ENCODE peak calls at places on chromosome 9, in five cellular contexts. One of them, this sample, is unnamed. For H3K27me3, the result is how much of the 10 kb centered on the place peaks cover.

GRCh38 chr9:20684865-20685696 is 1.0 kb downstream of the FOCAD start:
- DNase-seq in astrocyte: peak
- DNase-seq in H9: no peak
- DNase-seq in neuronal stem cell: no peak
- DNase-seq in neural progenitor cell: no peak
- DNase-seq in this sample: peak

GRCh38 chr9:17018540-17019196 is 116.2 kb upstream of the CNTLN start:
- DNase-seq in neuronal stem cell: no peak
- DNase-seq in astrocyte: peak
- DNase-seq in H9: no peak
- DNase-seq in neural progenitor cell: no peak
- DNase-seq in this sample: peak

GRCh38 chr9:10062629-10063395 is 550.0 kb downstream of the PTPRD start:
- DNase-seq in H9: no peak
- DNase-seq in astrocyte: peak
- DNase-seq in neural progenitor cell: no peak
- DNase-seq in neuronal stem cell: no peak
- DNase-seq in this sample: peak

GRCh38 chr9:110282023-110282766 is 25.9 kb upstream of the TXN start:
- DNase-seq in neuronal stem cell: no peak
- DNase-seq in neural progenitor cell: no peak
- DNase-seq in astrocyte: peak
- DNase-seq in H9: no peak
- DNase-seq in this sample: no peak

GRCh38 chr9:14262836-14263235 is 51.1 kb downstream of the NFIB start:
- DNase-seq in neural progenitor cell: no peak
- DNase-seq in H9: no peak
- DNase-seq in astrocyte: no peak
- DNase-seq in neuronal stem cell: no peak
- DNase-seq in this sample: no peak

GRCh38 chr9:18942801-18943200 is 90.2 kb downstream of the SAXO1 start:
- DNase-seq in neural progenitor cell: no peak
- DNase-seq in neuronal stem cell: no peak
- DNase-seq in astrocyte: no peak
- DNase-seq in H9: no peak
- DNase-seq in this sample: no peak

GRCh38 chr9:101398930-101399640 is 434 bp downstream of the ZNF189 start:
- DNase-seq in neuronal stem cell: no peak
- DNase-seq in neural progenitor cell: no peak
- DNase-seq in astrocyte: no peak
- DNase-seq in H9: no peak
- DNase-seq in this sample: peak

GRCh38 chr9:132207839-132208615 is 46.2 kb downstream of the NTNG2 start:
- DNase-seq in neuronal stem cell: no peak
- DNase-seq in astrocyte: no peak
- DNase-seq in H9: peak
- DNase-seq in neural progenitor cell: no peak
- DNase-seq in this sample: no peak

GRCh38 chr9:110088099-110088498 is 119.9 kb downstream of the C9orf152 start:
- DNase-seq in astrocyte: no peak
- DNase-seq in H9: no peak
- DNase-seq in neuronal stem cell: no peak
- DNase-seq in neural progenitor cell: no peak
- DNase-seq in this sample: no peak

GRCh38 chr9:34578241-34579096 is 11.1 kb downstream of the CNTFR start:
- DNase-seq in neuronal stem cell: no peak
- DNase-seq in neural progenitor cell: peak
- DNase-seq in astrocyte: peak
- DNase-seq in H9: peak
- DNase-seq in this sample: no peak

GRCh38 chr9:123925161-123925560 is 4.8 kb downstream of the DENND1A start:
- DNase-seq in H9: peak
- DNase-seq in neural progenitor cell: no peak
- DNase-seq in neuronal stem cell: no peak
- DNase-seq in astrocyte: no peak
- DNase-seq in this sample: no peak

GRCh38 chr9:126471084-126471611 is 142.6 kb upstream of the LMX1B start:
- DNase-seq in H9: no peak
- DNase-seq in neural progenitor cell: no peak
- DNase-seq in neuronal stem cell: no peak
- DNase-seq in astrocyte: peak
- DNase-seq in this sample: no peak

GRCh38 chr9:123058834-123059233 is 25.4 kb downstream of the GPR21 start:
- DNase-seq in neuronal stem cell: no peak
- DNase-seq in neural progenitor cell: no peak
- DNase-seq in astrocyte: peak
- DNase-seq in H9: no peak
- DNase-seq in this sample: peak

GRCh38 chr9:111501648-111502047 is 17.5 kb upstream of the ECPAS start:
- DNase-seq in H9: peak
- DNase-seq in neural progenitor cell: no peak
- DNase-seq in astrocyte: no peak
- DNase-seq in neuronal stem cell: no peak
- DNase-seq in this sample: no peak

GRCh38 chr9:72140582-72140981 is 8.7 kb upstream of the GDA start:
- DNase-seq in H9: no peak
- DNase-seq in neural progenitor cell: no peak
- DNase-seq in neuronal stem cell: no peak
- DNase-seq in astrocyte: no peak
- DNase-seq in this sample: peak

GRCh38 chr9:70195456-70195855 is 63.3 kb upstream of the SMC5 start:
- DNase-seq in astrocyte: peak
- DNase-seq in neuronal stem cell: no peak
- DNase-seq in H9: no peak
- DNase-seq in neural progenitor cell: no peak
- DNase-seq in this sample: no peak

GRCh38 chr9:16243798-16244197 is 626.7 kb downstream of the BNC2 start:
- DNase-seq in H9: peak
- DNase-seq in astrocyte: no peak
- DNase-seq in neuronal stem cell: peak
- DNase-seq in neural progenitor cell: peak
- DNase-seq in this sample: no peak

GRCh38 chr9:2132484-2133082 is 117.4 kb downstream of the SMARCA2 start:
- DNase-seq in neuronal stem cell: peak
- DNase-seq in neural progenitor cell: peak
- DNase-seq in astrocyte: peak
- DNase-seq in H9: no peak
- DNase-seq in this sample: no peak

GRCh38 chr9:14323083-14323968 is 9.4 kb upstream of the NFIB start:
- DNase-seq in neural progenitor cell: no peak
- DNase-seq in astrocyte: no peak
- DNase-seq in H9: no peak
- DNase-seq in neuronal stem cell: no peak
- DNase-seq in this sample: peak

DNA sequence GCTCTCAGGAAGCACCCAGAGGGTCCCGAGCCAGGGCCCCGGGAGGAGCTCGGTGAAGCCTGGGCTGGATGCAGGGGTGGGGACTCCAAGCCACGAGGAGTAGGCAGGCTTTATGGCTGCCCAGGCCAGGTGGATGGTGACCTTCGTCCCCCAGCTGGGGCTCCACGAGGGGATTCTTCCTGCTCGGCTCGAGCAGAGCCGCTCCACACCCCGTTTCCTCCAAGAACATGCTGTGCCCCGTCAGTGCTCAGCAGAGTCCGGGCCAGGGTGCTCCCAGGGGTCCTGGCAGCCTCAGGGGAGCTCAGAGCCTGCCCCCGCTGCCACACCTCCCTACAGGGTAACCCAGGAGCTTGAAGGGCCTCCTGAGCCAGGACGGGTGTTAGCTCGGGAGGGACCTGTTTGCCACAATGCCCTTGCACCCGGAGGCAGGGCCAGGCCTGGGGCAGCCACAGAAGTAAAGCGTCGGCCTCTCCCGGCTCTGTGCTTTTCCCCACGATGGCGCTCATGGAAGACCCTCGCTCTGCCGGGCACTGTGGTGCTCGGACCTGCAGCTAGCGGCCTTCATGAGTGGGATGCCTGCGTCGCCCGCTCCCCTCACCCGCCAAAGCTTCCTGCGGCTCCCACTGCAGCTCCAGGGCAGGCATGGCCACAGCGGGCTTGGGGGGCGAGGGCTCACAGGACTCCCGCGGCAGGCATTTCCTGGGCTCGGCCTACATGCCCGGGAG is 86.8 kb downstream of the KCNT1 start:
- DNase-seq in neuronal stem cell: no peak
- DNase-seq in H9: no peak
- DNase-seq in neural progenitor cell: no peak
- DNase-seq in astrocyte: no peak
- DNase-seq in this sample: no peak
- H3K4me2 ChIP-seq in neuronal stem cell: no peak
- H3K4me2 ChIP-seq in H9: no peak
- H3K4me2 ChIP-seq in neural progenitor cell: no peak
- H3K4me2 ChIP-seq in astrocyte: no peak
- H3K4me2 ChIP-seq in this sample: no peak

DNA sequence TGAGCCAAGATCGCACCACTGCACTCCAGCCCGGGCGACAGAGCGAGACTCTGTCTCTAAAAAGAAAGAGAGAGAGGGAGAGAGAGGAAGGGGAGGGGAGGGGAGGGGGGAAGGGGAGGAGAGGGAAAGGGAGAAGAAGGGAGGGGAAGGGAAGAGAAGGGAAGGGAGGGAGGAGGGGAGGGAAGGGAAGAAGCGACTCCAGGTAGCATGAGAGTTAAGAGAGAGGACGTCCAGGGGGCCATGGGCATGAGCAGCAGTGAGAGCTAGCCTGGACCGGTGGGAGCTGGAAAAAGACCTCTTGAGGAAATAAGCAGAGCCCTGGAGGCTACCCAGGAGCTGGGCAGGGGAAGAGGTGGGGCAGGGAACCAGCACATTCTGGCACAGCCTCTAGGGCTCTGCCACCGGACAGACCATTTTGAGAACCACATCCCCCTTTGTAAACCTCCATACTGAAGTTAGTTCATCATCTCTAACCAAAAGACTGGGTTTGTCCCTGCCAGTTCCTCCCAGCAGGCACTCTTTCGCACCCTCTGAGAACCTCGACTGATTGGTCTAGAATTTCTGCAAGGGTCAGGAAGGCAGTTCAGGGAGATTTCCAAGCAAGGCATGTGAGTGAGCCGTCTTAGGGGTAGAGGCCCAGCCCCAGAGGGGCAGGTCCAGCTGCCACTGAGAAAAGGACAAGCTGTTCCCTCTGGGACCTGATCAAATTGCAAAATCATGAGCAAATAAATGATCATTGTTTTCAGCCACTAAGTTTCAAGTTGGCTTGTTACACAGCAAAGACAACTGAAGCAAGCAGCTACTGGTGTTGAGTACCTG is 11.7 kb downstream of the NAIF1 start:
- DNase-seq in neuronal stem cell: no peak
- DNase-seq in astrocyte: no peak
- DNase-seq in neural progenitor cell: peak
- DNase-seq in H9: peak
- DNase-seq in this sample: no peak
- H3K9ac ChIP-seq in neuronal stem cell: no peak
- H3K9ac ChIP-seq in astrocyte: no peak
- H3K9ac ChIP-seq in neural progenitor cell: no peak
- H3K9ac ChIP-seq in H9: no peak
- H3K9ac ChIP-seq in this sample: no peak

GRCh38 chr9:135702002-135702721 is at the start of gene KCNT1:
- DNase-seq in neural progenitor cell: peak
- DNase-seq in neuronal stem cell: peak
- DNase-seq in H9: peak
- DNase-seq in astrocyte: no peak
- DNase-seq in this sample: peak

GRCh38 chr9:135698767-135699166 is 514 bp downstream of the SOHLH1 start:
- DNase-seq in astrocyte: no peak
- DNase-seq in neuronal stem cell: no peak
- DNase-seq in H9: peak
- DNase-seq in neural progenitor cell: no peak
- DNase-seq in this sample: no peak

GRCh38 chr9:135701067-135701967 is 668 bp upstream of the KCNT1 start:
- DNase-seq in astrocyte: no peak
- DNase-seq in H9: peak
- DNase-seq in neural progenitor cell: peak
- DNase-seq in neuronal stem cell: no peak
- DNase-seq in this sample: no peak

GRCh38 chr9:135699440-135699839 is at the start of gene SOHLH1:
- DNase-seq in astrocyte: no peak
- DNase-seq in neuronal stem cell: no peak
- DNase-seq in neural progenitor cell: no peak
- DNase-seq in H9: no peak
- DNase-seq in this sample: no peak

GRCh38 chr9:135700525-135700924 is 1.2 kb upstream of the SOHLH1 start:
- DNase-seq in neuronal stem cell: no peak
- DNase-seq in neural progenitor cell: no peak
- DNase-seq in H9: no peak
- DNase-seq in astrocyte: no peak
- DNase-seq in this sample: no peak
- H3K27me3 ChIP-seq in neuronal stem cell: under half
- H3K27me3 ChIP-seq in neural progenitor cell: under half
- H3K27me3 ChIP-seq in H9: under half
- H3K27me3 ChIP-seq in astrocyte: under half
- H3K27me3 ChIP-seq in this sample: under half

DNA sequence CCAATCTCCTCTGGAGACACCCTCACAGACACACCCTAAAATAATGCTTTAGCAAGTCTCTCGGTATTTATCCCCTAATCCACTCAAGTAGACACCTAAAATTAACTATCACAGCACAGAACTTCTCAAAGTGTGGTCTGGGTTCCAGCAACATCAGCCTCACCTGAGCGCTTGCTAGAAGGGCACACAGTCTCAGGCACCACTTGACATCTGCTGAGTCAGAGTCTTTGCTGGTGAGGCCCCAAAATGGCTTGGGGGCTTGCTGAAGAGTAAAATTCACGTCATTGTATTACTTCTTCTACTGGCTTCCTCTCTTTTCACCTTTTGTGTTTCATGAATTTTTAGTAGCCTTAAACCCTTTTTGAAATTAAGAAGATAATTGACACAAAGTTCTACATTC is 9.0 kb downstream of the FOXB2 start:
- DNase-seq in neural progenitor cell: no peak
- DNase-seq in astrocyte: no peak
- DNase-seq in H9: peak
- DNase-seq in neuronal stem cell: no peak
- DNase-seq in this sample: no peak
- H3K4me2 ChIP-seq in neural progenitor cell: no peak
- H3K4me2 ChIP-seq in astrocyte: no peak
- H3K4me2 ChIP-seq in H9: no peak
- H3K4me2 ChIP-seq in neuronal stem cell: no peak
- H3K4me2 ChIP-seq in this sample: no peak